ENCODE peak calls at places on chromosomes 6 and 20, in four cellular contexts. One of them, this sample, is unnamed.

GRCh38 chr20:45229264-45230056 is 8.3 kb downstream of the SEMG2 start:
- DNase-seq in NCI-H226: no peak
- DNase-seq in T-cell: peak
- DNase-seq in foreskin keratinocyte: peak
- DNase-seq in this sample: peak

GRCh38 chr6:80767808-80768207 is 661.3 kb downstream of the BCKDHB start:
- DNase-seq in NCI-H226: peak
- DNase-seq in foreskin keratinocyte: peak
- DNase-seq in T-cell: no peak
- DNase-seq in this sample: no peak

GRCh38 chr20:49888341-49889244 is 26.7 kb downstream of the SPATA2 start:
- DNase-seq in foreskin keratinocyte: peak
- DNase-seq in T-cell: peak
- DNase-seq in NCI-H226: no peak
- DNase-seq in this sample: peak

GRCh38 chr6:134826889-134827737 is 122.8 kb downstream of the ALDH8A1 start:
- DNase-seq in NCI-H226: peak
- DNase-seq in T-cell: no peak
- DNase-seq in foreskin keratinocyte: peak
- DNase-seq in this sample: peak

GRCh38 chr20:25484224-25484846 is 76.9 kb downstream of the GINS1 start:
- DNase-seq in T-cell: no peak
- DNase-seq in NCI-H226: no peak
- DNase-seq in foreskin keratinocyte: peak
- DNase-seq in this sample: no peak

GRCh38 chr6:39653631-39654030 is 71.6 kb downstream of the KIF6 start:
- DNase-seq in NCI-H226: no peak
- DNase-seq in T-cell: no peak
- DNase-seq in foreskin keratinocyte: no peak
- DNase-seq in this sample: no peak

GRCh38 chr6:150176152-150176551 is 33.3 kb downstream of the PPP1R14C start:
- DNase-seq in T-cell: no peak
- DNase-seq in foreskin keratinocyte: no peak
- DNase-seq in NCI-H226: peak
- DNase-seq in this sample: peak

GRCh38 chr6:72653032-72653431 is 31.2 kb downstream of the KCNQ5 start:
- DNase-seq in foreskin keratinocyte: no peak
- DNase-seq in T-cell: no peak
- DNase-seq in NCI-H226: no peak
- DNase-seq in this sample: no peak

GRCh38 chr20:51624157-51624731 is 81.7 kb upstream of the NFATC2 start:
- DNase-seq in foreskin keratinocyte: peak
- DNase-seq in NCI-H226: peak
- DNase-seq in T-cell: peak
- DNase-seq in this sample: peak

GRCh38 chr6:16205377-16206144 is 32.8 kb upstream of the GMPR start:
- DNase-seq in T-cell: no peak
- DNase-seq in NCI-H226: no peak
- DNase-seq in foreskin keratinocyte: no peak
- DNase-seq in this sample: no peak

GRCh38 chr6:148044261-148044731 is 298.3 kb upstream of the SASH1 start:
- DNase-seq in foreskin keratinocyte: no peak
- DNase-seq in T-cell: no peak
- DNase-seq in NCI-H226: no peak
- DNase-seq in this sample: no peak

GRCh38 chr20:7704021-7704420 is 236.2 kb downstream of the HAO1 start:
- DNase-seq in NCI-H226: no peak
- DNase-seq in foreskin keratinocyte: no peak
- DNase-seq in T-cell: no peak
- DNase-seq in this sample: no peak

This sample was measured in adrenal gland.